ENCODE peak calls at places on chromosomes 13 and 19, in eight cellular contexts. Q, U, G, S, O, N, A and W are unnamed samples.

GRCh38 chr13:90300015-90300414 is 1047.5 kb upstream of the MIR17HG start:
- DNase-seq in A (no peak), O (no peak), U (no peak), Q (no peak), N (no peak), G (no peak), S (no peak), W (no peak)

GRCh38 chr13:102799544-102800144 is 725 bp downstream of the BIVM start:
- DNase-seq in S (peak), G (no peak), A (peak), U (peak), O (no peak), N (no peak), Q (no peak), W (no peak)

GRCh38 chr13:112251930-112252585 is 124.1 kb upstream of the SPACA7 start:
- DNase-seq in Q (no peak), A (no peak), U (no peak), N (no peak), G (no peak), O (no peak), S (no peak), W (no peak)

GRCh38 chr19:51716925-51717324 is 6.9 kb downstream of the HAS1 start:
- DNase-seq in A (no peak), O (no peak), Q (no peak), S (no peak), G (no peak), N (no peak), U (no peak), W (no peak)

GRCh38 chr19:49210108-49210900 is 52.7 kb downstream of the TRPM4 start:
- DNase-seq in A (no peak), U (peak), S (no peak), O (no peak), G (peak), N (no peak), Q (no peak), W (peak)

GRCh38 chr13:79225487-79226232 is 180.4 kb downstream of the RBM26 start:
- DNase-seq in G (no peak), S (no peak), N (peak), U (no peak), O (peak), Q (no peak), A (no peak), W (no peak)

GRCh38 chr19:12959482-12959881 is 2.5 kb upstream of the GADD45GIP1 start:
- DNase-seq in N (no peak), S (no peak), O (no peak), U (no peak), A (no peak), Q (no peak), G (no peak), W (no peak)

GRCh38 chr13:50636007-50636704 is 207.3 kb downstream of the DLEU7 start:
- DNase-seq in O (no peak), G (no peak), A (no peak), Q (no peak), N (no peak), U (peak), S (no peak), W (no peak)

GRCh38 chr19:15136234-15136954 is 29.2 kb downstream of the SYDE1 start:
- DNase-seq in A (no peak), G (no peak), S (no peak), U (peak), N (peak), O (no peak), Q (no peak), W (no peak)

GRCh38 chr19:27718262-27718661 is 1494.7 kb downstream of the UQCRFS1 start:
- DNase-seq in U (no peak), A (no peak), G (no peak), Q (no peak), N (no peak), O (no peak), S (no peak), W (no peak)

GRCh38 chr13:110280231-110280813 is 26.6 kb downstream of the COL4A1 start:
- DNase-seq in A (no peak), S (no peak), U (no peak), O (no peak), Q (no peak), G (no peak), N (no peak), W (no peak)

GRCh38 chr13:59346861-59347470 is 816.8 kb downstream of the DIAPH3 start:
- DNase-seq in N (no peak), Q (no peak), A (no peak), G (no peak), U (no peak), S (no peak), O (no peak), W (no peak)

GRCh38 chr13:35995136-35995535 is 136.0 kb downstream of the DCLK1 start:
- DNase-seq in G (no peak), O (no peak), U (peak), A (peak), N (no peak), Q (peak), S (no peak), W (no peak)

GRCh38 chr13:48398450-48399095 is 14.3 kb downstream of the LPAR6 start:
- DNase-seq in U (peak), A (no peak), Q (no peak), G (no peak), N (peak), S (no peak), O (no peak), W (no peak)

GRCh38 chr19:1860133-1860775 is 3.1 kb downstream of the KLF16 start:
- DNase-seq in U (peak), S (peak), G (no peak), N (peak), A (peak), O (no peak), Q (no peak), W (no peak)

GRCh38 chr19:2722541-2723344 is 1.6 kb upstream of the DIRAS1 start:
- DNase-seq in Q (no peak), A (peak), G (no peak), S (peak), N (peak), O (no peak), U (peak), W (no peak)

GRCh38 chr13:32314968-32315254 is 252 bp downstream of the ZAR1L start:
- DNase-seq in O (peak), S (peak), A (peak), N (peak), U (peak), G (peak), Q (no peak), W (no peak)

GRCh38 chr19:15893498-15893897 is 4.4 kb downstream of the CYP4F2 start:
- DNase-seq in A (no peak), S (no peak), G (no peak), N (no peak), U (no peak), Q (no peak), O (no peak), W (no peak)

GRCh38 chr19:11949201-11949600 is 15.6 kb upstream of the ZNF763 start:
- DNase-seq in N (peak), Q (no peak), U (peak), G (no peak), O (no peak), S (no peak), A (peak), W (no peak)

GRCh38 chr13:81394605-81395004 is 1053.7 kb upstream of the SPRY2 start:
- DNase-seq in U (no peak), O (no peak), S (no peak), Q (no peak), G (no peak), A (no peak), N (no peak), W (no peak)

GRCh38 chr13:89066868-89067466 is 1395.8 kb downstream of the SLITRK5 start:
- DNase-seq in U (peak), S (no peak), O (peak), G (no peak), N (peak), Q (no peak), A (peak), W (peak)

GRCh38 chr13:40635315-40635995 is 31.0 kb downstream of the FOXO1 start:
- DNase-seq in G (no peak), O (no peak), S (no peak), Q (no peak), U (no peak), N (no peak), A (no peak), W (no peak)

GRCh38 chr13:45092668-45093067 is 27.6 kb upstream of the GTF2F2 start:
- DNase-seq in G (no peak), O (no peak), A (peak), N (peak), S (no peak), U (no peak), Q (no peak), W (no peak)

GRCh38 chr19:5455367-5456129 is at the start of gene ZNRF4:
- DNase-seq in N (no peak), O (no peak), S (no peak), Q (no peak), A (no peak), G (no peak), U (no peak), W (no peak)

GRCh38 chr19:11766597-11767591 is at the start of gene ZNF441:
- DNase-seq in U (peak), A (peak), O (peak), G (peak), N (peak), S (peak), Q (peak), W (peak)

GRCh38 chr13:103430368-103430767 is 364.2 kb upstream of the SLC10A2 start:
- DNase-seq in U (no peak), Q (no peak), A (no peak), S (no peak), N (no peak), G (no peak), O (no peak), W (no peak)

GRCh38 chr19:46131485-46132143 is 7.1 kb upstream of the IGFL3 start:
- DNase-seq in S (no peak), Q (no peak), O (no peak), U (peak), A (no peak), G (no peak), N (no peak), W (no peak)

GRCh38 chr19:43809762-43810696 is 7.8 kb upstream of the LYPD5 start:
- DNase-seq in G (no peak), S (peak), U (peak), N (peak), O (peak), A (peak), Q (peak), W (peak)

GRCh38 chr19:42199440-42200115 is 17.9 kb downstream of the DEDD2 start:
- DNase-seq in G (peak), Q (no peak), N (no peak), O (peak), S (no peak), A (no peak), U (no peak), W (no peak)

GRCh38 chr19:31351212-31352193 is 2.3 kb upstream of the TSHZ3 start:
- DNase-seq in N (peak), A (peak), O (no peak), Q (no peak), S (no peak), U (peak), G (no peak), W (no peak)

GRCh38 chr13:37446503-37446902 is 152.1 kb downstream of the POSTN start:
- DNase-seq in Q (peak), G (no peak), A (peak), U (peak), S (no peak), N (peak), O (no peak), W (no peak)